ENCODE peak calls at places on chromosomes 13 and 19, in seven cellular contexts. One of them, this sample, is unnamed.

GRCh38 chr13:50494110-50494509 is 349.4 kb downstream of the DLEU7 start:
- DNase-seq in heart right ventricle: no peak
- DNase-seq in fibroblast of lung: no peak
- DNase-seq in coronary artery: no peak
- DNase-seq in A673: no peak
- DNase-seq in BJ: no peak
- DNase-seq in epithelial cell of esophagus: no peak
- DNase-seq in this sample: no peak

GRCh38 chr19:51783373-51783772 is 11.6 kb upstream of the FPR3 start:
- DNase-seq in heart right ventricle: no peak
- DNase-seq in fibroblast of lung: no peak
- DNase-seq in coronary artery: no peak
- DNase-seq in A673: peak; percentile 37
- DNase-seq in BJ: no peak
- DNase-seq in epithelial cell of esophagus: peak; percentile 34
- DNase-seq in this sample: peak; percentile 28

GRCh38 chr19:48648134-48648533 is 2.1 kb upstream of the CA11 start:
- DNase-seq in heart right ventricle: no peak
- DNase-seq in fibroblast of lung: no peak
- DNase-seq in coronary artery: no peak
- DNase-seq in A673: no peak
- DNase-seq in BJ: no peak
- DNase-seq in epithelial cell of esophagus: no peak
- DNase-seq in this sample: no peak

GRCh38 chr19:6216996-6217751 is 62.6 kb downstream of the MLLT1 start:
- DNase-seq in heart right ventricle: peak; percentile 41
- DNase-seq in fibroblast of lung: peak; percentile 45
- DNase-seq in coronary artery: no peak
- DNase-seq in A673: peak; percentile 79
- DNase-seq in BJ: no peak
- DNase-seq in epithelial cell of esophagus: no peak
- DNase-seq in this sample: no peak

GRCh38 chr13:38819053-38819452 is 132.2 kb downstream of the FREM2 start:
- DNase-seq in heart right ventricle: no peak
- DNase-seq in fibroblast of lung: peak; percentile 11
- DNase-seq in coronary artery: no peak
- DNase-seq in A673: peak; percentile 86
- DNase-seq in BJ: no peak
- DNase-seq in epithelial cell of esophagus: peak; percentile 24
- DNase-seq in this sample: no peak

GRCh38 chr19:42155796-42156195 is 23.6 kb upstream of the POU2F2 start:
- DNase-seq in heart right ventricle: no peak
- DNase-seq in fibroblast of lung: no peak
- DNase-seq in coronary artery: no peak
- DNase-seq in A673: no peak
- DNase-seq in BJ: no peak
- DNase-seq in epithelial cell of esophagus: no peak
- DNase-seq in this sample: no peak

GRCh38 chr13:47216176-47216822 is 319.4 kb upstream of the HTR2A start:
- DNase-seq in heart right ventricle: no peak
- DNase-seq in fibroblast of lung: no peak
- DNase-seq in coronary artery: no peak
- DNase-seq in A673: no peak
- DNase-seq in BJ: peak; percentile 19
- DNase-seq in epithelial cell of esophagus: peak; percentile 77
- DNase-seq in this sample: peak; percentile 55

GRCh38 chr13:23985846-23986245 is 88.5 kb upstream of the C1QTNF9B start:
- DNase-seq in heart right ventricle: no peak
- DNase-seq in fibroblast of lung: no peak
- DNase-seq in coronary artery: no peak
- DNase-seq in A673: peak; percentile 58
- DNase-seq in BJ: no peak
- DNase-seq in epithelial cell of esophagus: no peak
- DNase-seq in this sample: no peak

GRCh38 chr19:36972594-36972993 is 56.5 kb downstream of the ZNF568 start:
- DNase-seq in heart right ventricle: no peak
- DNase-seq in fibroblast of lung: no peak
- DNase-seq in coronary artery: no peak
- DNase-seq in A673: no peak
- DNase-seq in BJ: no peak
- DNase-seq in epithelial cell of esophagus: no peak
- DNase-seq in this sample: no peak

GRCh38 chr13:104011505-104012270 is 945.5 kb upstream of the SLC10A2 start:
- DNase-seq in heart right ventricle: no peak
- DNase-seq in fibroblast of lung: no peak
- DNase-seq in coronary artery: no peak
- DNase-seq in A673: no peak
- DNase-seq in BJ: no peak
- DNase-seq in epithelial cell of esophagus: no peak
- DNase-seq in this sample: no peak

GRCh38 chr19:20279516-20279915 is 112.5 kb downstream of the ZNF486 start:
- DNase-seq in heart right ventricle: no peak
- DNase-seq in fibroblast of lung: no peak
- DNase-seq in coronary artery: no peak
- DNase-seq in A673: no peak
- DNase-seq in BJ: no peak
- DNase-seq in epithelial cell of esophagus: no peak
- DNase-seq in this sample: no peak

GRCh38 chr13:109203587-109203986 is 574.2 kb downstream of the MYO16 start:
- DNase-seq in heart right ventricle: no peak
- DNase-seq in fibroblast of lung: no peak
- DNase-seq in coronary artery: no peak
- DNase-seq in A673: no peak
- DNase-seq in BJ: no peak
- DNase-seq in epithelial cell of esophagus: no peak
- DNase-seq in this sample: no peak

GRCh38 chr19:29431332-29431731 is 94.5 kb upstream of the VSTM2B start:
- DNase-seq in heart right ventricle: no peak
- DNase-seq in fibroblast of lung: no peak
- DNase-seq in coronary artery: no peak
- DNase-seq in A673: no peak
- DNase-seq in BJ: no peak
- DNase-seq in epithelial cell of esophagus: no peak
- DNase-seq in this sample: no peak

GRCh38 chr13:49370390-49370789 is 73.5 kb downstream of the CAB39L start:
- DNase-seq in heart right ventricle: no peak
- DNase-seq in fibroblast of lung: no peak
- DNase-seq in coronary artery: no peak
- DNase-seq in A673: no peak
- DNase-seq in BJ: no peak
- DNase-seq in epithelial cell of esophagus: no peak
- DNase-seq in this sample: no peak

GRCh38 chr19:17184381-17184841 is 30.7 kb upstream of the USE1 start:
- DNase-seq in heart right ventricle: no peak
- DNase-seq in fibroblast of lung: no peak
- DNase-seq in coronary artery: no peak
- DNase-seq in A673: no peak
- DNase-seq in BJ: no peak
- DNase-seq in epithelial cell of esophagus: no peak
- DNase-seq in this sample: no peak

GRCh38 chr19:17180997-17181702 is 34.0 kb upstream of the USE1 start:
- DNase-seq in heart right ventricle: no peak
- DNase-seq in fibroblast of lung: no peak
- DNase-seq in coronary artery: no peak
- DNase-seq in A673: no peak
- DNase-seq in BJ: no peak
- DNase-seq in epithelial cell of esophagus: no peak
- DNase-seq in this sample: no peak

GRCh38 chr19:17185590-17185989 is 29.6 kb upstream of the USE1 start:
- DNase-seq in heart right ventricle: no peak
- DNase-seq in fibroblast of lung: no peak
- DNase-seq in coronary artery: no peak
- DNase-seq in A673: no peak
- DNase-seq in BJ: no peak
- DNase-seq in epithelial cell of esophagus: no peak
- DNase-seq in this sample: no peak

GRCh38 chr19:17183858-17184271 is 31.3 kb upstream of the USE1 start:
- DNase-seq in heart right ventricle: no peak
- DNase-seq in fibroblast of lung: no peak
- DNase-seq in coronary artery: no peak
- DNase-seq in A673: no peak
- DNase-seq in BJ: no peak
- DNase-seq in epithelial cell of esophagus: no peak
- DNase-seq in this sample: no peak

DNA sequence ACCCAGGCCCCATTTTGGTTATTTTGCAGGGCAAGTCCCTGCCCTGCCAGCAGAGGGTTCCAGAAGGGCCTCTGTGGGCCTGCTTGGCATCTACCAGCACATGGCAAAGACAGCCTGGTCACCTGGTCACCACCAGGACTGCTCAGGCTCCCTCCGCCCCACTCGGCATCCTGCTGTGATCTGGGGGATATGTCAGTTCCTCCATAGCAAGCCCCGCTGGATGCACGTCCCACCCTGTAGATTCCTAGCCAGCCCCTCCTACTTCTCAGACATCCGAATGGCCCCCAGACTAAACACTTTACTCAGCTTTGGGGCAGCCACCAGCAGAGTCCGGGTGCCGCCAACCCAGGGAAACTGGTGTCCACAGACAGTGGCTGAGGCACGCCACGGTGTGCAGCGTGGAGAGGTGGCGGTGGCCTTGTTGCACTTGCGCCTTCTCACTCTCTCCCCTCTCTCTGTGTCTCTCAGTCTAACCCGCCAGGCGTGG is 31.8 kb upstream of the USE1 start:
- DNase-seq in heart right ventricle: no peak
- DNase-seq in fibroblast of lung: no peak
- DNase-seq in coronary artery: no peak
- DNase-seq in A673: no peak
- DNase-seq in BJ: no peak
- DNase-seq in epithelial cell of esophagus: no peak
- DNase-seq in this sample: no peak
- TF ChIP-seq CTCF in heart right ventricle: no peak
- TF ChIP-seq CTCF in fibroblast of lung: no peak
- TF ChIP-seq CTCF in coronary artery: no peak
- TF ChIP-seq CTCF in A673: no peak
- TF ChIP-seq CTCF in BJ: no peak
- TF ChIP-seq CTCF in epithelial cell of esophagus: no peak
- TF ChIP-seq CTCF in this sample: no peak

GRCh38 chr19:4720037-4720700 is 3.5 kb downstream of the DPP9 start:
- DNase-seq in heart right ventricle: no peak
- DNase-seq in fibroblast of lung: no peak
- DNase-seq in coronary artery: no peak
- DNase-seq in A673: no peak
- DNase-seq in BJ: no peak
- DNase-seq in epithelial cell of esophagus: no peak
- DNase-seq in this sample: no peak
- H3K4me3 ChIP-seq in heart right ventricle: no peak overlapping the region
- H3K4me3 ChIP-seq in fibroblast of lung: no peak overlapping the region
- H3K4me3 ChIP-seq in coronary artery: no peak overlapping the region
- H3K4me3 ChIP-seq in A673: no peak overlapping the region
- H3K4me3 ChIP-seq in BJ: no peak overlapping the region
- H3K4me3 ChIP-seq in epithelial cell of esophagus: no peak overlapping the region
- H3K4me3 ChIP-seq in this sample: no peak overlapping the region

DNA sequence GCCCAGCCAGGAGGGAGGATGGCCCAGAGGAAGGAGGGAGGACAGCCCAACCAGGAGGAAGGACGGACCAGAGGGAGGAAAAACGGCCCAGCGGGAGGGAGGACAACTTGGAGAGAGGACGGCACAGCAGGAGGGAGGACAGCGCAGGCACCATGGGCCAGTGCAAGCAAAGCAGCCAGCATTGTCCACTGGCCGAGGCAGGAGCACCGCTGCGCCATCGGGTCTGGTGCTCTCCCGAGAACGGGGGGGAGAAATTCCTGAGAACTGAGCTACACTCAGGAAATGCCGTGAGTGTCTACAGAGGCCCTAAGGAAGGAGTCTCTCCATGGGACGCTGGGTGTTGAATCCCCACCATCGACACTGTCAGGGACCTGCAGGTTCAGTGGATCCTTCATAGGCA is 38.5 kb upstream of the SOX1 start:
- DNase-seq in heart right ventricle: no peak
- DNase-seq in fibroblast of lung: no peak
- DNase-seq in coronary artery: no peak
- DNase-seq in A673: no peak
- DNase-seq in BJ: no peak
- DNase-seq in epithelial cell of esophagus: no peak
- DNase-seq in this sample: no peak
- TF ChIP-seq CTCF in heart right ventricle: no peak
- TF ChIP-seq CTCF in fibroblast of lung: no peak
- TF ChIP-seq CTCF in coronary artery: no peak
- TF ChIP-seq CTCF in A673: no peak
- TF ChIP-seq CTCF in BJ: no peak
- TF ChIP-seq CTCF in epithelial cell of esophagus: no peak
- TF ChIP-seq CTCF in this sample: no peak

GRCh38 chr13:42396501-42396900 is 124.5 kb downstream of the AKAP11 start:
- DNase-seq in heart right ventricle: no peak
- DNase-seq in fibroblast of lung: no peak
- DNase-seq in coronary artery: no peak
- DNase-seq in A673: no peak
- DNase-seq in BJ: no peak
- DNase-seq in epithelial cell of esophagus: no peak
- DNase-seq in this sample: no peak

GRCh38 chr13:42393573-42394360 is 121.8 kb downstream of the AKAP11 start:
- DNase-seq in heart right ventricle: no peak
- DNase-seq in fibroblast of lung: no peak
- DNase-seq in coronary artery: no peak
- DNase-seq in A673: no peak
- DNase-seq in BJ: no peak
- DNase-seq in epithelial cell of esophagus: peak; percentile 11
- DNase-seq in this sample: no peak

GRCh38 chr13:42394361-42395065 is 122.6 kb downstream of the AKAP11 start:
- DNase-seq in heart right ventricle: no peak
- DNase-seq in fibroblast of lung: no peak
- DNase-seq in coronary artery: no peak
- DNase-seq in A673: no peak
- DNase-seq in BJ: no peak
- DNase-seq in epithelial cell of esophagus: no peak
- DNase-seq in this sample: no peak

GRCh38 chr13:42396901-42397670 is 125.1 kb downstream of the AKAP11 start:
- DNase-seq in heart right ventricle: no peak
- DNase-seq in fibroblast of lung: no peak
- DNase-seq in coronary artery: no peak
- DNase-seq in A673: no peak
- DNase-seq in BJ: no peak
- DNase-seq in epithelial cell of esophagus: peak; percentile 72
- DNase-seq in this sample: no peak

DNA sequence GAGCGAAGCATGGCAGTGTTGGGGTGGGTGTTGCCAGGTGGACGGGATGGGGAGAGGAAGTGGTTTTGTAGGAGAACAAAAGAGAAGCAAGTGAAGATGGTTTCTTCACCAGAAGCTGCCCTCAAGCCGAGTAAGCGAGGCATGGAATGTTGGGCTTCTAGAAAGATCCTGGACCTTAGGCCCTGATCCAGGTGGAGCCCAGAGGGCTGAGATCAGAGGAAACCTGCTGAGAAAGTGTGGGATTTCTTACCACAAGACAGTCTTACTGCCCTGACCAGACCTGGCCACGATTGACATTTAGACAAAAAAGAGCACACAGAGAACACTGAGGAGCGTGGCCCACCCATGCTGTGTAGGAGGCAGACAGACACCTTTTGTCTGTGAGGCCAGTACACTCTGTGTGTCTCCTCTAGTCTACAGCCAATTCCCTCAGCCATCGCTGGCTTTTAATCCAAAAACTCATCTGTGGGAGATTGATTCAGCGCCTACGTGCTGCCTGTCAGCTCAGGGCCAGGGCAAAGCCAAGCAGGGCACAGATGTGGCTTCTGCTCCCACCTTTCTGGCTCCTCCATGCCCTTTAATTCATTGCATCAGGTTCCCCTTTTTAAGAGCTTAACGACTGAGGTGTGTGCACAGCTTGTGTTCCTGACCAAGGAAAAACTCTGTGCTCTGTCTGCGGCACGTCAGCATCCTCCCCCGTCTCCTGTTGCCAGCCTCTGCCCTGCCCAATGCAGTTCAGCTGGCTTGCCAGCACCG is 123.3 kb downstream of the AKAP11 start:
- DNase-seq in heart right ventricle: no peak
- DNase-seq in fibroblast of lung: no peak
- DNase-seq in coronary artery: no peak
- DNase-seq in A673: no peak
- DNase-seq in BJ: no peak
- DNase-seq in epithelial cell of esophagus: no peak
- DNase-seq in this sample: no peak
- H3K4me3 ChIP-seq in heart right ventricle: no peak overlapping the region
- H3K4me3 ChIP-seq in fibroblast of lung: no peak overlapping the region
- H3K4me3 ChIP-seq in coronary artery: no peak overlapping the region
- H3K4me3 ChIP-seq in A673: no peak overlapping the region
- H3K4me3 ChIP-seq in BJ: no peak overlapping the region
- H3K4me3 ChIP-seq in epithelial cell of esophagus: no peak overlapping the region
- H3K4me3 ChIP-seq in this sample: no peak overlapping the region

This sample was measured in AG10803.